ENCODE peak calls at places on chromosome 5, in nine cellular contexts. One of them, this sample, is unnamed.

GRCh38 chr5:110769282-110769681 is 30.5 kb downstream of the SLC25A46 start:
- DNase-seq in HepG2: no peak
- DNase-seq in Panc1: no peak
- DNase-seq in HL-60: no peak
- DNase-seq in GM23338: no peak
- DNase-seq in HCT116: no peak
- DNase-seq in SK-N-SH: no peak
- DNase-seq in K562: no peak
- DNase-seq in GM12878: no peak
- DNase-seq in this sample: no peak

GRCh38 chr5:81239613-81240012 is 6.5 kb downstream of the CKMT2 start:
- DNase-seq in HepG2: no peak
- DNase-seq in Panc1: no peak
- DNase-seq in HL-60: no peak
- DNase-seq in GM23338: no peak
- DNase-seq in HCT116: no peak
- DNase-seq in SK-N-SH: no peak
- DNase-seq in K562: no peak
- DNase-seq in GM12878: no peak
- DNase-seq in this sample: no peak

GRCh38 chr5:8726383-8727036 is 819.4 kb downstream of the SEMA5A start:
- DNase-seq in HepG2: no peak
- DNase-seq in Panc1: no peak
- DNase-seq in HL-60: no peak
- DNase-seq in GM23338: peak
- DNase-seq in HCT116: no peak
- DNase-seq in SK-N-SH: no peak
- DNase-seq in K562: no peak
- DNase-seq in GM12878: no peak
- DNase-seq in this sample: no peak

GRCh38 chr5:127930311-127930710 is 153.3 kb upstream of the SLC12A2 start:
- DNase-seq in HepG2: peak
- DNase-seq in Panc1: no peak
- DNase-seq in HL-60: no peak
- DNase-seq in GM23338: no peak
- DNase-seq in HCT116: peak
- DNase-seq in SK-N-SH: no peak
- DNase-seq in K562: no peak
- DNase-seq in GM12878: no peak
- DNase-seq in this sample: peak

GRCh38 chr5:33524476-33524875 is 83.7 kb downstream of the TARS1 start:
- DNase-seq in HepG2: no peak
- DNase-seq in Panc1: no peak
- DNase-seq in HL-60: no peak
- DNase-seq in GM23338: no peak
- DNase-seq in HCT116: no peak
- DNase-seq in SK-N-SH: no peak
- DNase-seq in K562: no peak
- DNase-seq in GM12878: no peak
- DNase-seq in this sample: no peak

GRCh38 chr5:4976918-4977317 is 163.2 kb upstream of the ADAMTS16 start:
- DNase-seq in HepG2: no peak
- DNase-seq in Panc1: no peak
- DNase-seq in HL-60: no peak
- DNase-seq in GM23338: no peak
- DNase-seq in HCT116: no peak
- DNase-seq in SK-N-SH: no peak
- DNase-seq in K562: no peak
- DNase-seq in GM12878: no peak
- DNase-seq in this sample: no peak

GRCh38 chr5:170651902-170652301 is 131.6 kb upstream of the GABRP start:
- DNase-seq in HepG2: no peak
- DNase-seq in Panc1: no peak
- DNase-seq in HL-60: no peak
- DNase-seq in GM23338: peak
- DNase-seq in HCT116: no peak
- DNase-seq in SK-N-SH: no peak
- DNase-seq in K562: no peak
- DNase-seq in GM12878: no peak
- DNase-seq in this sample: no peak

GRCh38 chr5:152293189-152293588 is 111.9 kb downstream of the NMUR2 start:
- DNase-seq in HepG2: no peak
- DNase-seq in Panc1: no peak
- DNase-seq in HL-60: no peak
- DNase-seq in GM23338: no peak
- DNase-seq in HCT116: no peak
- DNase-seq in SK-N-SH: no peak
- DNase-seq in K562: no peak
- DNase-seq in GM12878: no peak
- DNase-seq in this sample: no peak

GRCh38 chr5:30804739-30805313 is 388.7 kb upstream of the CDH6 start:
- DNase-seq in HepG2: no peak
- DNase-seq in Panc1: no peak
- DNase-seq in HL-60: no peak
- DNase-seq in GM23338: peak
- DNase-seq in HCT116: no peak
- DNase-seq in SK-N-SH: no peak
- DNase-seq in K562: no peak
- DNase-seq in GM12878: no peak
- DNase-seq in this sample: no peak

GRCh38 chr5:16160706-16161105 is 18.9 kb downstream of the MARCHF11 start:
- DNase-seq in HepG2: peak
- DNase-seq in Panc1: peak
- DNase-seq in HL-60: peak
- DNase-seq in GM23338: peak
- DNase-seq in HCT116: peak
- DNase-seq in SK-N-SH: no peak
- DNase-seq in K562: peak
- DNase-seq in GM12878: peak
- DNase-seq in this sample: peak

GRCh38 chr5:73302797-73303138 is 129.8 kb downstream of the TMEM174 start:
- DNase-seq in HepG2: no peak
- DNase-seq in Panc1: no peak
- DNase-seq in HL-60: no peak
- DNase-seq in GM23338: no peak
- DNase-seq in HCT116: no peak
- DNase-seq in SK-N-SH: no peak
- DNase-seq in K562: no peak
- DNase-seq in GM12878: no peak
- DNase-seq in this sample: no peak

GRCh38 chr5:55538621-55539020 is 3.9 kb upstream of the PLPP1 start:
- DNase-seq in HepG2: no peak
- DNase-seq in Panc1: no peak
- DNase-seq in HL-60: no peak
- DNase-seq in GM23338: no peak
- DNase-seq in HCT116: no peak
- DNase-seq in SK-N-SH: no peak
- DNase-seq in K562: no peak
- DNase-seq in GM12878: peak
- DNase-seq in this sample: no peak

GRCh38 chr5:123089971-123090640 is 1.1 kb downstream of the PRDM6 start:
- DNase-seq in HepG2: no peak
- DNase-seq in Panc1: no peak
- DNase-seq in HL-60: peak
- DNase-seq in GM23338: peak
- DNase-seq in HCT116: no peak
- DNase-seq in SK-N-SH: peak
- DNase-seq in K562: peak
- DNase-seq in GM12878: no peak
- DNase-seq in this sample: no peak

GRCh38 chr5:957730-958485 is 50.7 kb upstream of the NKD2 start:
- DNase-seq in HepG2: no peak
- DNase-seq in Panc1: no peak
- DNase-seq in HL-60: no peak
- DNase-seq in GM23338: no peak
- DNase-seq in HCT116: no peak
- DNase-seq in SK-N-SH: peak
- DNase-seq in K562: no peak
- DNase-seq in GM12878: no peak
- DNase-seq in this sample: no peak

GRCh38 chr5:2902186-2902585 is 150.7 kb upstream of the IRX2 start:
- DNase-seq in HepG2: no peak
- DNase-seq in Panc1: no peak
- DNase-seq in HL-60: no peak
- DNase-seq in GM23338: no peak
- DNase-seq in HCT116: no peak
- DNase-seq in SK-N-SH: no peak
- DNase-seq in K562: no peak
- DNase-seq in GM12878: no peak
- DNase-seq in this sample: no peak

GRCh38 chr5:111453747-111454146 is 58.6 kb downstream of the STARD4 start:
- DNase-seq in HepG2: no peak
- DNase-seq in Panc1: no peak
- DNase-seq in HL-60: no peak
- DNase-seq in GM23338: no peak
- DNase-seq in HCT116: no peak
- DNase-seq in SK-N-SH: peak
- DNase-seq in K562: no peak
- DNase-seq in GM12878: no peak
- DNase-seq in this sample: no peak

GRCh38 chr5:134174841-134175839 is 1.6 kb downstream of the SKP1 start:
- DNase-seq in HepG2: peak
- DNase-seq in Panc1: no peak
- DNase-seq in HL-60: no peak
- DNase-seq in GM23338: peak
- DNase-seq in HCT116: no peak
- DNase-seq in SK-N-SH: peak
- DNase-seq in K562: peak
- DNase-seq in GM12878: no peak
- DNase-seq in this sample: peak

GRCh38 chr5:112174959-112175594 is 244.0 kb downstream of the EPB41L4A start:
- DNase-seq in HepG2: peak
- DNase-seq in Panc1: no peak
- DNase-seq in HL-60: peak
- DNase-seq in GM23338: peak
- DNase-seq in HCT116: peak
- DNase-seq in SK-N-SH: peak
- DNase-seq in K562: peak
- DNase-seq in GM12878: no peak
- DNase-seq in this sample: peak

GRCh38 chr5:31531543-31531887 is 378 bp downstream of the DROSHA start:
- DNase-seq in HepG2: peak
- DNase-seq in Panc1: no peak
- DNase-seq in HL-60: peak
- DNase-seq in GM23338: no peak
- DNase-seq in HCT116: no peak
- DNase-seq in SK-N-SH: peak
- DNase-seq in K562: peak
- DNase-seq in GM12878: no peak
- DNase-seq in this sample: peak

GRCh38 chr5:124398471-124398870 is 348.0 kb downstream of the ZNF608 start:
- DNase-seq in HepG2: no peak
- DNase-seq in Panc1: no peak
- DNase-seq in HL-60: no peak
- DNase-seq in GM23338: no peak
- DNase-seq in HCT116: no peak
- DNase-seq in SK-N-SH: peak
- DNase-seq in K562: no peak
- DNase-seq in GM12878: no peak
- DNase-seq in this sample: no peak
- TF ChIP-seq REST in HepG2: no peak
- TF ChIP-seq REST in Panc1: no peak
- TF ChIP-seq REST in HL-60: no peak
- TF ChIP-seq REST in GM23338: no peak
- TF ChIP-seq REST in HCT116: no peak
- TF ChIP-seq REST in SK-N-SH: no peak
- TF ChIP-seq REST in K562: no peak
- TF ChIP-seq REST in GM12878: no peak
- TF ChIP-seq REST in this sample: no peak

DNA sequence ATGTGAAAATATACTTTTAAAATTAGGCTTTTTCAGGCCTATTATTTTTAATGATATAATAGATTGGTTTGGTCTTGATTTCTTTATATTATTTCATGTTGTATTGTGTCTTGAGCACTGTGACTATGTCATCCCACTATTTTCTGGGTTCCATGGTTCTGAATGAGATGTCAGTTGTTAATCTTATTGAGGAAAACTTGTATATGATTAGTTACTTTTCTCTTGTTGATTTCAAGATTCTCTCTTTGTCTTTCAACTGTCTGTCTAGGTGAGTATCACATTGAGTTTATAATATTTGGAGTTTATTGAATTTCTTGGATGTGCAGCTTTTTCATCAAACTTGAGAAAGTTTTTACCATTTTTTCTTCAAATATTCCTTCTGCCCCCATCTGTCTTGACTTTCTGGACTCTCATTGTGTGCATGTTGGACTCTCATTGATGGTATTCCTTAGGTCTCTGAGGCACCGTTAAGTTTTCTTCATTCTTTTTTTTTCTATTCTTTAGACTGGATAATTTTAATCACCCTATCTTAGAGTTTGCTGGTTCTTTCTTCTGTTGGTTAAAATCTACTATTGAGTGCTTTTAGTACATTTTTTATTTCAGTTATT is 175.8 kb downstream of the TMEM167A start:
- DNase-seq in HepG2: no peak
- DNase-seq in Panc1: no peak
- DNase-seq in HL-60: no peak
- DNase-seq in GM23338: no peak
- DNase-seq in HCT116: no peak
- DNase-seq in SK-N-SH: no peak
- DNase-seq in K562: no peak
- DNase-seq in GM12878: no peak
- DNase-seq in this sample: no peak
- TF ChIP-seq REST in HepG2: no peak
- TF ChIP-seq REST in Panc1: no peak
- TF ChIP-seq REST in HL-60: no peak
- TF ChIP-seq REST in GM23338: no peak
- TF ChIP-seq REST in HCT116: no peak
- TF ChIP-seq REST in SK-N-SH: no peak
- TF ChIP-seq REST in K562: no peak
- TF ChIP-seq REST in GM12878: no peak
- TF ChIP-seq REST in this sample: no peak

GRCh38 chr5:176490291-176490690 is 42.1 kb downstream of the FAF2 start:
- DNase-seq in HepG2: no peak
- DNase-seq in Panc1: no peak
- DNase-seq in HL-60: no peak
- DNase-seq in GM23338: no peak
- DNase-seq in HCT116: no peak
- DNase-seq in SK-N-SH: no peak
- DNase-seq in K562: no peak
- DNase-seq in GM12878: no peak
- DNase-seq in this sample: no peak
- TF ChIP-seq REST in HepG2: no peak
- TF ChIP-seq REST in Panc1: no peak
- TF ChIP-seq REST in HL-60: no peak
- TF ChIP-seq REST in GM23338: no peak
- TF ChIP-seq REST in HCT116: no peak
- TF ChIP-seq REST in SK-N-SH: no peak
- TF ChIP-seq REST in K562: no peak
- TF ChIP-seq REST in GM12878: no peak
- TF ChIP-seq REST in this sample: no peak

GRCh38 chr5:179405426-179406030 is 60.3 kb upstream of the ADAMTS2 start:
- DNase-seq in HepG2: no peak
- DNase-seq in Panc1: no peak
- DNase-seq in HL-60: no peak
- DNase-seq in GM23338: no peak
- DNase-seq in HCT116: no peak
- DNase-seq in SK-N-SH: no peak
- DNase-seq in K562: no peak
- DNase-seq in GM12878: no peak
- DNase-seq in this sample: no peak
- TF ChIP-seq REST in HepG2: no peak
- TF ChIP-seq REST in Panc1: no peak
- TF ChIP-seq REST in HL-60: no peak
- TF ChIP-seq REST in GM23338: no peak
- TF ChIP-seq REST in HCT116: no peak
- TF ChIP-seq REST in SK-N-SH: no peak
- TF ChIP-seq REST in K562: no peak
- TF ChIP-seq REST in GM12878: no peak
- TF ChIP-seq REST in this sample: no peak

This sample was measured in A549.